ENCODE peak calls at places on chromosomes 6 and 20, in seven cellular contexts. X, W, F, K, L, Z and H are unnamed samples.

GRCh38 chr20:62896526-62896925 is 29.8 kb downstream of the DIDO1 start:
- DNase-seq in X (no peak), W (no peak), K (no peak), F (no peak), L (no peak), Z (no peak), H (no peak)

GRCh38 chr20:25205277-25206062 is 10.0 kb downstream of the ENTPD6 start:
- DNase-seq in X (no peak), F (no peak), W (no peak), Z (no peak), K (no peak), L (no peak), H (no peak)

GRCh38 chr6:56450882-56451739 is 191.6 kb downstream of the DST start:
- DNase-seq in K (no peak), X (no peak), Z (peak), F (no peak), L (no peak), W (peak), H (no peak)

GRCh38 chr20:34312024-34312460 is 8.9 kb upstream of the AHCY start:
- DNase-seq in Z (no peak), F (no peak), L (no peak), X (no peak), W (peak), K (no peak), H (no peak)

GRCh38 chr20:21509079-21509596 is 4.7 kb downstream of the NKX2-2 start:
- DNase-seq in K (no peak), L (no peak), Z (no peak), W (no peak), F (no peak), X (no peak), H (no peak)

GRCh38 chr20:20432618-20433286 is 64.8 kb downstream of the INSM1 start:
- DNase-seq in X (no peak), L (no peak), Z (no peak), F (no peak), K (no peak), W (no peak), H (no peak)

GRCh38 chr6:169997930-169998218 is 246.5 kb downstream of the ERMARD start:
- DNase-seq in K (no peak), F (no peak), W (no peak), L (no peak), Z (no peak), X (no peak), H (no peak)

GRCh38 chr6:147105786-147106185 is 98.4 kb upstream of the STXBP5 start:
- DNase-seq in X (no peak), Z (no peak), F (no peak), W (no peak), K (no peak), L (no peak), H (no peak)

GRCh38 chr6:167748458-167749379 is 78.0 kb upstream of the AFDN start:
- DNase-seq in Z (no peak), X (no peak), L (no peak), F (no peak), K (no peak), W (no peak), H (no peak)

GRCh38 chr20:23515250-23515939 is 24.5 kb downstream of the CST8 start:
- DNase-seq in L (no peak), Z (no peak), X (no peak), W (no peak), F (no peak), K (no peak), H (no peak)

GRCh38 chr6:158020811-158021210 is 39.1 kb downstream of the SYNJ2 start:
- DNase-seq in L (no peak), F (no peak), X (no peak), W (no peak), Z (no peak), K (no peak), H (no peak)

GRCh38 chr6:154039231-154039842 is at the start of gene OPRM1:
- DNase-seq in K (peak), W (no peak), X (peak), L (peak), Z (peak), F (peak), H (peak)

GRCh38 chr6:130810307-130811030 is 16.7 kb upstream of the SMLR1 start:
- DNase-seq in X (no peak), L (no peak), F (no peak), K (no peak), Z (peak), W (no peak), H (no peak)

GRCh38 chr6:92710048-92710447 is 709.3 kb downstream of the EPHA7 start:
- DNase-seq in W (no peak), Z (no peak), F (no peak), K (no peak), X (no peak), L (no peak), H (no peak)

DNA sequence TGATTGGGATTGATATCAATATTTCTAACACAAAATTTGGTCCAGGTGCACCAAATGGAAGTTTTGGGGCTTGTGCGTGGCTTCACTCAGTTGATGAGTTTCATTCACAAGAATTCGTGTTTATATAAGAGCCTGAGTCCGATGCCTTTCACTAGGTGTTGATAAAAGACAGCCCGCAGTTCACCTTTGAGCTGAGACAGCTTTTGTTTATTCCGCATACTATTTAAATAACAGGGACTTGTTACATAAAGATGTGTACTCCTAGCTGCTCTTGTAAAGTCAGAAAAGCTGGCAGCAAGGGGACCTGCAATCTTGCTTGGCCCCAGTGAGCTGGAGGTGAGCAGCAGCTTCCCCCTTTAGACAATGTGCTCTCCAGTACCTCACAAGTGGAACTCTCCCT is 19.0 kb upstream of the NRN1 start:
- DNase-seq in X (peak), F (no peak), Z (no peak), K (no peak), L (no peak), W (no peak), H (no peak)
- H3K4me3 ChIP-seq in X (no peak), F (no peak), Z (no peak), K (no peak), L (no peak), W (no peak), H (no peak)

GRCh38 chr6:2853766-2854393 is 12.2 kb upstream of the SERPINB1 start:
- DNase-seq in Z (peak), W (no peak), K (no peak), X (no peak), L (no peak), F (no peak), H (no peak)

GRCh38 chr6:2852921-2853322 is 11.3 kb upstream of the SERPINB1 start:
- DNase-seq in Z (no peak), F (no peak), K (no peak), W (no peak), L (no peak), X (no peak), H (no peak)

GRCh38 chr6:2852514-2852855 is 10.8 kb upstream of the SERPINB1 start:
- DNase-seq in Z (no peak), K (no peak), X (no peak), F (no peak), W (no peak), L (no peak), H (no peak)

GRCh38 chr6:2855061-2855519 is 13.4 kb upstream of the SERPINB1 start:
- DNase-seq in W (no peak), Z (no peak), K (no peak), F (no peak), X (no peak), L (no peak), H (no peak)

DNA sequence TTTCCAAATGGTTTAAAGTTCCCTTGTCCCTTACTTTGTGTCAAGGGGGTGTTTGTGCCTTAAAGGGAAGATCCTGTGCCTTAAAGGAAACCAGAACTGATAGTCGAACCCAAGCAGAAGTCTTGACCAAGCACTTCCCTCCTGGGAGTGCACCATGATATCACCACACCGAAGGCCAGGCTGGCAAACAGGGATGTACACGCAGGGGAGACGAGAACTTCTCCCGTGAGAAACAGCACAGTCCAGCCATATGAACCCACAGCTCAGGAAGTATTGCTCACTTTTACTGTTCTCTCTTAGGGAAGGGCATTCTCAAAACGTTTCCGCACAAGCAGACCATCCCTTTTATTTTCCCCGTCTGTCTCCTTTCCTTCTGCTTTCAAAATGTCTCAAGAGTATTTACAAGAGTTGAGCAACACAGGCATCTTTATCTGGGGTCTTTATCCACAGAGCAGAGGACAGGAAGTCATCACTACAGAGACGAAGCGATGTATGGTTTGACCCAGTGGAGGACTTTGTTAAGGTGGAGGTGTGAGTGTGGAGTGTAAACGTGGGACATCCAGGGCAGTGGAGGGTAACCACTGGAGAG is 12.8 kb upstream of the SERPINB1 start:
- DNase-seq in W (no peak), L (no peak), F (no peak), Z (no peak), K (no peak), X (no peak), H (no peak)
- H3K4me3 ChIP-seq in W (no peak), L (no peak), F (no peak), Z (no peak), K (no peak), X (no peak), H (peak)

GRCh38 chr20:5737619-5737953 is 12.6 kb upstream of the SHLD1 start:
- DNase-seq in L (no peak), W (no peak), Z (no peak), X (no peak), K (no peak), F (no peak), H (no peak)
- H3K4me3 ChIP-seq in L (no peak), W (no peak), Z (no peak), X (no peak), K (no peak), F (no peak), H (no peak)

GRCh38 chr6:12751694-12752304 is 35.2 kb downstream of the PHACTR1 start:
- DNase-seq in L (peak), X (peak), Z (peak), W (peak), K (no peak), F (peak), H (peak)

GRCh38 chr6:12748815-12749521 is 32.4 kb downstream of the PHACTR1 start:
- DNase-seq in X (no peak), K (peak), F (peak), W (no peak), L (peak), Z (no peak), H (no peak)

GRCh38 chr6:12748411-12748810 is 31.8 kb downstream of the PHACTR1 start:
- DNase-seq in W (no peak), K (no peak), X (no peak), L (no peak), F (no peak), Z (no peak), H (no peak)

GRCh38 chr6:12750416-12750815 is 33.8 kb downstream of the PHACTR1 start:
- DNase-seq in Z (no peak), F (no peak), K (no peak), L (no peak), W (no peak), X (no peak), H (no peak)

GRCh38 chr6:12749531-12750379 is 33.2 kb downstream of the PHACTR1 start:
- DNase-seq in X (no peak), K (no peak), F (peak), W (no peak), L (peak), Z (no peak), H (no peak)
- H3K4me3 ChIP-seq in X (no peak), K (peak), F (peak), W (no peak), L (peak), Z (no peak), H (peak)

GRCh38 chr6:30686908-30687658 is 638 bp upstream of the PPP1R18 start:
- DNase-seq in Z (peak), L (peak), X (no peak), F (peak), K (no peak), W (peak), H (peak)

GRCh38 chr6:30689985-30690384 is 799 bp downstream of the NRM start:
- DNase-seq in Z (no peak), W (no peak), X (no peak), L (no peak), F (no peak), K (no peak), H (no peak)

GRCh38 chr6:30687659-30688431 is 1.4 kb upstream of the PPP1R18 start:
- DNase-seq in W (peak), F (no peak), Z (peak), K (no peak), X (no peak), L (no peak), H (no peak)

GRCh38 chr6:30689022-30689865 is 1.5 kb downstream of the NRM start:
- DNase-seq in L (no peak), Z (no peak), W (no peak), F (no peak), X (no peak), K (no peak), H (no peak)

DNA sequence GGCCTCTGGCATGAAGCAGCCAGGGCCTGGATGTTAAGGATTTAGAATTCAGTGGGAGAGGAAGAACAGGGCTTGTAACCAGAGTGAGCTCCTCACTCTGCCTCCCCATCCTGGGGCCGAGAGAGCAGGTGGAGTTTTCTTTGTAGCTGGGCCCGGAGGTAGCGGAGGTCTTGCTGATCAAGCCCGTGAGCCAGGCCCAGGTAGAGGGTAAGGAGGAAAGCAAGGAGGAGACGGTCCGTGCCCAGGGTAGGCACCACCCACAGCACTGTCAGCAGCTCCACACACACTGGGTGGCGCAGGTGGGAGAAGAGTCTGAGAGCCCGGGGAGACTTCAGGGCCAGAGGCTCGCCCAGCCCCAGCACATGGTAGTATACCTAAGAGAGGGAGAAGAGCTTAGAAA is 2.1 kb upstream of the PPP1R18 start:
- DNase-seq in Z (no peak), X (no peak), F (no peak), W (no peak), K (no peak), L (no peak), H (no peak)
- H3K4me3 ChIP-seq in Z (peak), X (no peak), F (peak), W (no peak), K (no peak), L (no peak), H (peak)

GRCh38 chr20:13220857-13221297 is at the start of gene ISM1:
- DNase-seq in Z (no peak), K (no peak), X (no peak), W (no peak), L (peak), F (peak), H (no peak)

GRCh38 chr20:13221673-13222318 is 722 bp downstream of the ISM1 start:
- DNase-seq in X (peak), L (peak), F (peak), K (no peak), W (peak), Z (peak), H (no peak)

GRCh38 chr20:13220194-13220856 is 749 bp upstream of the ISM1 start:
- DNase-seq in X (no peak), Z (peak), W (no peak), F (peak), K (no peak), L (peak), H (no peak)

GRCh38 chr20:13221313-13221672 is 219 bp downstream of the ISM1 start:
- DNase-seq in W (no peak), X (no peak), K (no peak), F (no peak), Z (no peak), L (no peak), H (no peak)

DNA sequence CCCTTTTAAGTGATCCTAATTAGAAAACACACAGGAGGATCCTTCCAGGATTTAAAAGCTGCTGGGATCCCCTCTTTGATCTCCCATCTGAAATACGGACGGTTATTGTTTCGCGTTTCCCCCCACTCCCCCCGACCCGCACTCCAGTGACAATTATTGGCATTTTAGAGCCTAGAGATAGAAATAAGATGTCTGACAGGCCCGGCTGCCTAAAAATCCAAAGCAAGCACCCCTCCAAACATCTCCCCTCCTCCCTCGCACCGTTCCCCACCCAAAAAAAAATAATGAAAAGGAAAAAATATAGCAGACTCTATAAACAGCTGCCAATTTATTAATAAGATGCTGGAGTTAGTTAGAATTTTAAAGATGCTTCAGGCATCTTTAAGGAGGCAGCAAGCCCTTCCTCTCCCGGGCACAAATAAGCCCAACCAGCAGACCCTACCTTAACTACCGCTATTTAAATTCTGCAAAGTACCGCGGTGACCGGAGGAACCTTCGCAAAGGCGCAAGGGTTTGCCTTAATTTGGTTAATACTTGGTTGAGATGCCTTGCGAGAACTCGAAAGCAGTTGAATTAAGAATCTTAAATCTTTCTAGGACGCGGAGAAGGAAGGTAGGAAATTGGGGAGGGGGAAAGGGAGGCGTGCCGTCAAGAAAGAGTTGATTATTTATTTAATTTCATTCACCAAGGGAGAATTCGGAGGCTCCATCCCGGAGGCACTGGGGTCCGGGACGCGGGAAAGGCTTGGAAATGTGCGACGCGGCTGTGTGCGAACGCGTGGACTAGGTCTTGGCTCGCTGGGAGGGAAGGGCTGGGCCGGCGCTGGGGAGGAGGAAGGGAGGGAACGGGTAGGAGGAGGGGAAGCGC is 1.5 kb upstream of the ISM1 start:
- DNase-seq in K (no peak), Z (no peak), W (peak), L (no peak), F (peak), X (no peak), H (no peak)
- H3K4me3 ChIP-seq in K (peak), Z (no peak), W (peak), L (no peak), F (peak), X (no peak), H (no peak)

DNA sequence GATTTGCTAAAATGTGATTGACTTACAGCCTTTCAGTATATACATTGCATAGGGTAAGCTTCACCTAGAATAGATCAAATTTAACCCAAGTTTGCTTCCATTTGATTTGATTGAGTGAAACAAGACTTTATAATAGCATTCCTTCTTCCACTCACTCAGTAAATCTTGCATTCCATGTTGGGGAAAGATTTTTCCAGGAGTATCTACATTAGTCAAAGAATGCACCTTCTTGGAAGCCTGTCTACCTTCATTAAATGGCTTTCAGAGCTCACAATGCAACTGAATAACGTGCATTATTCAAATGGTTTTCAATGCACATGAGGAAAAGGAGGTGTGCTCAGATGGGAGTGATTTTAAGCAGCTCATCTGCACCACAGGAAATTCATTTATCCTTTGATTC is 38.3 kb upstream of the TSHZ2 start:
- DNase-seq in X (no peak), Z (no peak), W (no peak), K (no peak), L (no peak), F (no peak), H (no peak)
- H3K4me3 ChIP-seq in X (no peak), Z (no peak), W (no peak), K (no peak), L (no peak), F (no peak), H (no peak)

GRCh38 chr6:124963416-124964083 is 1.3 kb downstream of the RNF217 start:
- DNase-seq in L (no peak), K (no peak), W (no peak), X (no peak), Z (peak), F (no peak), H (no peak)

GRCh38 chr6:124961784-124962611 is at the start of gene RNF217:
- DNase-seq in W (peak), K (no peak), Z (peak), X (no peak), L (peak), F (peak), H (no peak)

GRCh38 chr6:124964764-124965105 is 2.5 kb downstream of the RNF217 start:
- DNase-seq in K (no peak), L (no peak), Z (no peak), W (no peak), F (no peak), X (no peak), H (no peak)

GRCh38 chr6:124962617-124963415 is 579 bp downstream of the RNF217 start:
- DNase-seq in W (peak), X (no peak), Z (peak), F (no peak), L (peak), K (no peak), H (no peak)

GRCh38 chr6:124964084-124964763 is 2.0 kb downstream of the RNF217 start:
- DNase-seq in X (no peak), W (peak), F (no peak), K (no peak), L (no peak), Z (peak), H (no peak)
- H3K4me3 ChIP-seq in X (no peak), W (peak), F (peak), K (no peak), L (peak), Z (peak), H (peak)